ENCODE peak calls at places on chromosome 21, in seven cellular contexts. J is lower lobe of right lung; N is activated CD8-positive, alpha-beta T cell treated with anti-CD3 and anti-CD28 coated beads, Interleukin-2, amount 10 ng/mL, durations not matched to agents 7 days and 5 days; C is GM12878; D is activated naive CD4-positive, alpha-beta T cell treated with anti-CD3 and anti-CD28 coated beads, Interleukin-2, amount 50 U/mL, for 72 hours; A is left lung; T is HCT116. I is an unnamed sample.

GRCh38 chr21:37821791-37822450 is 94.3 kb downstream of the KCNJ6 start:
- ATAC-seq in D (no peak), A (no peak), C (no peak), J (no peak), T (no peak), N (no peak), I (no peak)

GRCh38 chr21:15775291-15775690 is 45.5 kb downstream of the USP25 start:
- ATAC-seq in N (no peak), T (no peak), A (no peak), J (peak), C (no peak), D (no peak), I (no peak)

GRCh38 chr21:20302084-20302483 is 696.1 kb upstream of the NCAM2 start:
- ATAC-seq in D (no peak), N (no peak), J (no peak), A (no peak), C (no peak), T (no peak), I (no peak)

GRCh38 chr21:44500111-44500510 is 39.9 kb downstream of the KRTAP10-1 start:
- ATAC-seq in J (no peak), N (no peak), T (no peak), C (no peak), D (no peak), A (no peak), I (no peak)

GRCh38 chr21:41398831-41399230 is 27.2 kb upstream of the MX1 start:
- ATAC-seq in D (no peak), N (no peak), J (no peak), C (no peak), A (no peak), T (no peak), I (no peak)

GRCh38 chr21:46624050-46624449 is 11.4 kb upstream of the PRMT2 start:
- ATAC-seq in N (no peak), T (no peak), C (no peak), D (no peak), A (no peak), J (no peak), I (no peak)

GRCh38 chr21:42711667-42712066 is 58.2 kb downstream of the PDE9A start:
- ATAC-seq in D (no peak), A (no peak), J (no peak), C (no peak), T (no peak), N (no peak), I (no peak)

GRCh38 chr21:45848352-45848751 is 133.2 kb upstream of the COL6A1 start:
- ATAC-seq in C (no peak), D (no peak), J (no peak), N (no peak), A (no peak), T (no peak), I (no peak)